ENCODE peak calls at places on chromosome 4, in nine cellular contexts. One of them, this sample, is unnamed.

GRCh38 chr4:84503495-84504437 is 4.7 kb upstream of the NKX6-1 start:
- DNase-seq in left ventricle myocardium inferior: no peak
- DNase-seq in A549: peak
- DNase-seq in GM13976: peak
- DNase-seq in Calu3: peak
- DNase-seq in Peyer's patch: no peak
- DNase-seq in GM12865: peak
- DNase-seq in uterus: no peak
- DNase-seq in activated B cell treated with CpG ODN at 0.5 μM for 24 hours: no peak
- DNase-seq in this sample: no peak

GRCh38 chr4:53863163-53863562 is 201.2 kb downstream of the CHIC2 start:
- DNase-seq in left ventricle myocardium inferior: peak
- DNase-seq in uterus: peak
- DNase-seq in activated B cell treated with CpG ODN at 0.5 μM for 24 hours: no peak
- DNase-seq in A549: no peak
- DNase-seq in Calu3: no peak
- DNase-seq in GM12865: no peak
- DNase-seq in Peyer's patch: no peak
- DNase-seq in GM13976: no peak
- DNase-seq in this sample: no peak

GRCh38 chr4:143357161-143357845 is 20.6 kb downstream of the GAB1 start:
- DNase-seq in A549: no peak
- DNase-seq in left ventricle myocardium inferior: no peak
- DNase-seq in uterus: no peak
- DNase-seq in Peyer's patch: no peak
- DNase-seq in Calu3: no peak
- DNase-seq in activated B cell treated with CpG ODN at 0.5 μM for 24 hours: no peak
- DNase-seq in GM13976: no peak
- DNase-seq in GM12865: peak
- DNase-seq in this sample: no peak

GRCh38 chr4:88928852-88929251 is 128.1 kb downstream of the FAM13A start:
- DNase-seq in GM13976: no peak
- DNase-seq in uterus: no peak
- DNase-seq in GM12865: no peak
- DNase-seq in left ventricle myocardium inferior: no peak
- DNase-seq in Calu3: peak
- DNase-seq in Peyer's patch: no peak
- DNase-seq in activated B cell treated with CpG ODN at 0.5 μM for 24 hours: no peak
- DNase-seq in A549: no peak
- DNase-seq in this sample: no peak

GRCh38 chr4:61200195-61200990 is at the start of gene ADGRL3:
- DNase-seq in Peyer's patch: peak
- DNase-seq in activated B cell treated with CpG ODN at 0.5 μM for 24 hours: no peak
- DNase-seq in Calu3: peak
- DNase-seq in GM12865: no peak
- DNase-seq in left ventricle myocardium inferior: peak
- DNase-seq in GM13976: peak
- DNase-seq in A549: no peak
- DNase-seq in uterus: peak
- DNase-seq in this sample: peak

GRCh38 chr4:20337261-20337664 is 85.6 kb downstream of the SLIT2 start:
- DNase-seq in Calu3: no peak
- DNase-seq in activated B cell treated with CpG ODN at 0.5 μM for 24 hours: no peak
- DNase-seq in left ventricle myocardium inferior: no peak
- DNase-seq in Peyer's patch: no peak
- DNase-seq in A549: no peak
- DNase-seq in GM13976: no peak
- DNase-seq in uterus: no peak
- DNase-seq in GM12865: no peak
- DNase-seq in this sample: no peak

GRCh38 chr4:7430368-7430964 is 4.3 kb downstream of the PSAPL1 start:
- DNase-seq in activated B cell treated with CpG ODN at 0.5 μM for 24 hours: no peak
- DNase-seq in uterus: no peak
- DNase-seq in left ventricle myocardium inferior: peak
- DNase-seq in GM12865: no peak
- DNase-seq in A549: no peak
- DNase-seq in Peyer's patch: no peak
- DNase-seq in Calu3: peak
- DNase-seq in GM13976: no peak
- DNase-seq in this sample: no peak

GRCh38 chr4:124529131-124529530 is 183.4 kb downstream of the ANKRD50 start:
- DNase-seq in A549: no peak
- DNase-seq in left ventricle myocardium inferior: no peak
- DNase-seq in activated B cell treated with CpG ODN at 0.5 μM for 24 hours: no peak
- DNase-seq in Peyer's patch: no peak
- DNase-seq in GM12865: no peak
- DNase-seq in Calu3: no peak
- DNase-seq in GM13976: no peak
- DNase-seq in uterus: no peak
- DNase-seq in this sample: no peak

GRCh38 chr4:99808260-99808857 is 8.3 kb upstream of the DAPP1 start:
- DNase-seq in left ventricle myocardium inferior: peak
- DNase-seq in GM12865: peak
- DNase-seq in uterus: no peak
- DNase-seq in Calu3: peak
- DNase-seq in GM13976: peak
- DNase-seq in activated B cell treated with CpG ODN at 0.5 μM for 24 hours: peak
- DNase-seq in A549: peak
- DNase-seq in Peyer's patch: peak
- DNase-seq in this sample: peak

GRCh38 chr4:167775374-167775773 is 317.0 kb upstream of the ANXA10 start:
- DNase-seq in Peyer's patch: no peak
- DNase-seq in Calu3: no peak
- DNase-seq in uterus: no peak
- DNase-seq in activated B cell treated with CpG ODN at 0.5 μM for 24 hours: no peak
- DNase-seq in A549: no peak
- DNase-seq in GM13976: no peak
- DNase-seq in GM12865: no peak
- DNase-seq in left ventricle myocardium inferior: no peak
- DNase-seq in this sample: no peak

GRCh38 chr4:185839204-185839712 is 27.3 kb upstream of the SORBS2 start:
- DNase-seq in A549: peak
- DNase-seq in activated B cell treated with CpG ODN at 0.5 μM for 24 hours: no peak
- DNase-seq in Peyer's patch: no peak
- DNase-seq in GM13976: no peak
- DNase-seq in GM12865: peak
- DNase-seq in Calu3: peak
- DNase-seq in left ventricle myocardium inferior: peak
- DNase-seq in uterus: peak
- DNase-seq in this sample: no peak

GRCh38 chr4:180913750-180914149 is 1329.5 kb upstream of the TENM3 start:
- DNase-seq in activated B cell treated with CpG ODN at 0.5 μM for 24 hours: no peak
- DNase-seq in GM12865: no peak
- DNase-seq in uterus: no peak
- DNase-seq in left ventricle myocardium inferior: no peak
- DNase-seq in A549: no peak
- DNase-seq in GM13976: no peak
- DNase-seq in Peyer's patch: no peak
- DNase-seq in Calu3: no peak
- DNase-seq in this sample: no peak

GRCh38 chr4:111501946-111502345 is 643.3 kb upstream of the FAM241A start:
- DNase-seq in GM12865: no peak
- DNase-seq in GM13976: no peak
- DNase-seq in left ventricle myocardium inferior: no peak
- DNase-seq in uterus: no peak
- DNase-seq in Calu3: no peak
- DNase-seq in A549: no peak
- DNase-seq in Peyer's patch: no peak
- DNase-seq in activated B cell treated with CpG ODN at 0.5 μM for 24 hours: no peak
- DNase-seq in this sample: no peak

GRCh38 chr4:38050560-38051350 is 90.6 kb downstream of the PTTG2 start:
- DNase-seq in left ventricle myocardium inferior: no peak
- DNase-seq in activated B cell treated with CpG ODN at 0.5 μM for 24 hours: no peak
- DNase-seq in A549: no peak
- DNase-seq in Peyer's patch: no peak
- DNase-seq in uterus: no peak
- DNase-seq in GM13976: no peak
- DNase-seq in Calu3: no peak
- DNase-seq in GM12865: no peak
- DNase-seq in this sample: no peak

GRCh38 chr4:67558493-67558892 is at the start of gene STAP1:
- DNase-seq in Peyer's patch: peak
- DNase-seq in uterus: no peak
- DNase-seq in left ventricle myocardium inferior: no peak
- DNase-seq in GM13976: no peak
- DNase-seq in A549: no peak
- DNase-seq in GM12865: peak
- DNase-seq in Calu3: no peak
- DNase-seq in activated B cell treated with CpG ODN at 0.5 μM for 24 hours: peak
- DNase-seq in this sample: no peak
- TF ChIP-seq CTCF in Peyer's patch: no peak
- TF ChIP-seq CTCF in uterus: no peak
- TF ChIP-seq CTCF in left ventricle myocardium inferior: no peak
- TF ChIP-seq CTCF in GM13976: peak
- TF ChIP-seq CTCF in A549: no peak
- TF ChIP-seq CTCF in GM12865: no peak
- TF ChIP-seq CTCF in Calu3: no peak
- TF ChIP-seq CTCF in activated B cell treated with CpG ODN at 0.5 μM for 24 hours: no peak
- TF ChIP-seq CTCF in this sample: no peak

DNA sequence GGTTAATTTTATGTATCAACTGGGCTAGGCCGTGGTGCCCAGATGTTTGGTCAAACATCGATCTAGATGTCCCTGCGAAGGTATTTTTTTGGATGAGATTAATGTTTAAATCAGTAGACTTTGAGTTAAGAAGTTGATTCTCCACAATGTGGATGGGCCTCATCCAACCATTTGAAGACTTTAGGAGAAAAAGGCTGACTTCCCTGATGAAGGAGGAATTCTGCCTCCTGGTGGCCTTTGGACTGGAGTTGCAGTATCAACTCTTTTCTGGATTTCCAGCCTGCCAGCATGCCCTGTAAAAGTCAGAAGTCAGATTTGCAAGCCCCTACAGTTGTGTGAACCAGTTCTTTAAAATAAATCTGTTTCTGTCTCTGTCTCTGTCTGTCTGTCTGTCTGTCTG is 91.4 kb downstream of the STK32B start:
- DNase-seq in uterus: no peak
- DNase-seq in left ventricle myocardium inferior: no peak
- DNase-seq in A549: peak
- DNase-seq in GM13976: no peak
- DNase-seq in Calu3: no peak
- DNase-seq in activated B cell treated with CpG ODN at 0.5 μM for 24 hours: no peak
- DNase-seq in Peyer's patch: peak
- DNase-seq in GM12865: peak
- DNase-seq in this sample: no peak
- TF ChIP-seq CTCF in uterus: peak
- TF ChIP-seq CTCF in left ventricle myocardium inferior: peak
- TF ChIP-seq CTCF in A549: peak
- TF ChIP-seq CTCF in GM13976: peak
- TF ChIP-seq CTCF in Calu3: no peak
- TF ChIP-seq CTCF in activated B cell treated with CpG ODN at 0.5 μM for 24 hours: no peak
- TF ChIP-seq CTCF in Peyer's patch: no peak
- TF ChIP-seq CTCF in GM12865: no peak
- TF ChIP-seq CTCF in this sample: no peak

GRCh38 chr4:1376841-1377605 is 29.2 kb downstream of the NKX1-1 start:
- DNase-seq in Calu3: no peak
- DNase-seq in Peyer's patch: no peak
- DNase-seq in uterus: no peak
- DNase-seq in GM12865: no peak
- DNase-seq in activated B cell treated with CpG ODN at 0.5 μM for 24 hours: no peak
- DNase-seq in left ventricle myocardium inferior: peak
- DNase-seq in A549: no peak
- DNase-seq in GM13976: no peak
- DNase-seq in this sample: no peak
- TF ChIP-seq CTCF in Calu3: no peak
- TF ChIP-seq CTCF in Peyer's patch: no peak
- TF ChIP-seq CTCF in uterus: no peak
- TF ChIP-seq CTCF in GM12865: no peak
- TF ChIP-seq CTCF in activated B cell treated with CpG ODN at 0.5 μM for 24 hours: no peak
- TF ChIP-seq CTCF in left ventricle myocardium inferior: no peak
- TF ChIP-seq CTCF in A549: no peak
- TF ChIP-seq CTCF in GM13976: no peak
- TF ChIP-seq CTCF in this sample: no peak

GRCh38 chr4:75555294-75556164 is at the start of gene ODAPH:
- DNase-seq in Peyer's patch: peak
- DNase-seq in left ventricle myocardium inferior: no peak
- DNase-seq in A549: peak
- DNase-seq in activated B cell treated with CpG ODN at 0.5 μM for 24 hours: no peak
- DNase-seq in GM12865: peak
- DNase-seq in GM13976: peak
- DNase-seq in Calu3: peak
- DNase-seq in uterus: no peak
- DNase-seq in this sample: peak
- TF ChIP-seq CTCF in Peyer's patch: no peak
- TF ChIP-seq CTCF in left ventricle myocardium inferior: no peak
- TF ChIP-seq CTCF in A549: no peak
- TF ChIP-seq CTCF in activated B cell treated with CpG ODN at 0.5 μM for 24 hours: no peak
- TF ChIP-seq CTCF in GM12865: no peak
- TF ChIP-seq CTCF in GM13976: no peak
- TF ChIP-seq CTCF in Calu3: no peak
- TF ChIP-seq CTCF in uterus: no peak
- TF ChIP-seq CTCF in this sample: no peak